ENCODE peak calls at places on chromosomes 4 and X, in four cellular contexts. One of them, this sample, is unnamed.

GRCh38 chr4:150960079-150960478 is 55.0 kb downstream of the LRBA start:
- DNase-seq in RWPE1: no peak
- DNase-seq in HCT116: no peak
- DNase-seq in ascending aorta: no peak
- DNase-seq in this sample: peak; percentile 42

GRCh38 chrX:96455078-96455477 is 229.6 kb upstream of the DIAPH2 start:
- DNase-seq in RWPE1: no peak
- DNase-seq in HCT116: no peak
- DNase-seq in ascending aorta: no peak
- DNase-seq in this sample: no peak

GRCh38 chrX:109862386-109862910 is 129.4 kb upstream of the ACSL4 start:
- DNase-seq in RWPE1: no peak
- DNase-seq in HCT116: no peak
- DNase-seq in ascending aorta: no peak
- DNase-seq in this sample: no peak

GRCh38 chr4:159698336-159698735 is 595.5 kb downstream of the RAPGEF2 start:
- DNase-seq in RWPE1: no peak
- DNase-seq in HCT116: no peak
- DNase-seq in ascending aorta: no peak
- DNase-seq in this sample: no peak

GRCh38 chr4:47482326-47482725 is 2.7 kb upstream of the ATP10D start:
- DNase-seq in RWPE1: peak; percentile 41
- DNase-seq in HCT116: no peak
- DNase-seq in ascending aorta: no peak
- DNase-seq in this sample: no peak

GRCh38 chrX:136259543-136259942 is 8.3 kb upstream of the MAP7D3 start:
- DNase-seq in RWPE1: no peak
- DNase-seq in HCT116: no peak
- DNase-seq in ascending aorta: no peak
- DNase-seq in this sample: no peak

GRCh38 chr4:123462007-123462406 is 65.4 kb downstream of the SPRY1 start:
- DNase-seq in RWPE1: no peak
- DNase-seq in HCT116: no peak
- DNase-seq in ascending aorta: no peak
- DNase-seq in this sample: no peak

GRCh38 chr4:41550308-41550707 is 12.4 kb downstream of the LIMCH1 start:
- DNase-seq in RWPE1: no peak
- DNase-seq in HCT116: no peak
- DNase-seq in ascending aorta: no peak
- DNase-seq in this sample: no peak

GRCh38 chrX:130055103-130055502 is 55.2 kb downstream of the ELF4 start:
- DNase-seq in RWPE1: no peak
- DNase-seq in HCT116: no peak
- DNase-seq in ascending aorta: peak; percentile 76
- DNase-seq in this sample: no peak

GRCh38 chr4:78732332-78733104 is 43.6 kb upstream of the BMP2K start:
- DNase-seq in RWPE1: no peak
- DNase-seq in HCT116: no peak
- DNase-seq in ascending aorta: no peak
- DNase-seq in this sample: no peak

GRCh38 chr4:166460769-166461550 is 587.9 kb downstream of the TLL1 start:
- DNase-seq in RWPE1: peak; percentile 45
- DNase-seq in HCT116: no peak
- DNase-seq in ascending aorta: no peak
- DNase-seq in this sample: no peak

GRCh38 chrX:68433155-68433980 is at the start of gene OPHN1:
- DNase-seq in RWPE1: peak; percentile 68
- DNase-seq in HCT116: peak; percentile 55
- DNase-seq in ascending aorta: peak; percentile 80
- DNase-seq in this sample: no peak

GRCh38 chr4:7771056-7771455 is 168.6 kb downstream of the AFAP1 start:
- DNase-seq in RWPE1: no peak
- DNase-seq in HCT116: no peak
- DNase-seq in ascending aorta: no peak
- DNase-seq in this sample: no peak

GRCh38 chr4:110184124-110184790 is 14.2 kb downstream of the ELOVL6 start:
- DNase-seq in RWPE1: no peak
- DNase-seq in HCT116: no peak
- DNase-seq in ascending aorta: no peak
- DNase-seq in this sample: no peak

GRCh38 chrX:43467608-43468234 is 188.4 kb upstream of the MAOA start:
- DNase-seq in RWPE1: no peak
- DNase-seq in HCT116: no peak
- DNase-seq in ascending aorta: no peak
- DNase-seq in this sample: no peak

GRCh38 chr4:99815597-99816011 is 1.0 kb upstream of the DAPP1 start:
- DNase-seq in RWPE1: peak; percentile 79
- DNase-seq in HCT116: peak; percentile 78
- DNase-seq in ascending aorta: no peak
- DNase-seq in this sample: no peak

GRCh38 chrX:320126-320783 is 1.7 kb upstream of the GTPBP6 start:
- DNase-seq in RWPE1: no peak
- DNase-seq in HCT116: no peak
- DNase-seq in ascending aorta: peak; percentile 67
- DNase-seq in this sample: no peak

GRCh38 chr4:97238956-97239698 is 904.1 kb downstream of the STPG2 start:
- DNase-seq in RWPE1: no peak
- DNase-seq in HCT116: no peak
- DNase-seq in ascending aorta: no peak
- DNase-seq in this sample: peak; percentile 4

GRCh38 chrX:1355800-1356148 is 19.2 kb downstream of the IL3RA start:
- DNase-seq in RWPE1: no peak
- DNase-seq in HCT116: no peak
- DNase-seq in ascending aorta: no peak
- DNase-seq in this sample: no peak

GRCh38 chr4:41258783-41259182 is 2.1 kb downstream of the UCHL1 start:
- DNase-seq in RWPE1: peak; percentile 42
- DNase-seq in HCT116: peak; percentile 56
- DNase-seq in ascending aorta: no peak
- DNase-seq in this sample: peak; percentile 61

GRCh38 chr4:106316773-106317409 is 541 bp downstream of the AIMP1 start:
- DNase-seq in RWPE1: no peak
- DNase-seq in HCT116: no peak
- DNase-seq in ascending aorta: no peak
- DNase-seq in this sample: no peak

GRCh38 chr4:6763330-6763851 is 19.1 kb upstream of the KIAA0232 start:
- DNase-seq in RWPE1: peak; percentile 89
- DNase-seq in HCT116: no peak
- DNase-seq in ascending aorta: peak; percentile 54
- DNase-seq in this sample: no peak

GRCh38 chr4:88320780-88321373 is 36.5 kb upstream of the PPM1K start:
- DNase-seq in RWPE1: no peak
- DNase-seq in HCT116: no peak
- DNase-seq in ascending aorta: no peak
- DNase-seq in this sample: no peak

GRCh38 chr4:154205471-154205870 is 286.1 kb downstream of the DCHS2 start:
- DNase-seq in RWPE1: no peak
- DNase-seq in HCT116: no peak
- DNase-seq in ascending aorta: no peak
- DNase-seq in this sample: no peak

GRCh38 chr4:110612631-110613269 is 10.1 kb downstream of the PITX2 start:
- DNase-seq in RWPE1: no peak
- DNase-seq in HCT116: no peak
- DNase-seq in ascending aorta: no peak
- DNase-seq in this sample: no peak

GRCh38 chr4:184416913-184417734 is 57.2 kb downstream of the IRF2 start:
- DNase-seq in RWPE1: no peak
- DNase-seq in HCT116: no peak
- DNase-seq in ascending aorta: no peak
- DNase-seq in this sample: no peak

GRCh38 chrX:88613338-88613737 is 133.7 kb upstream of the CPXCR1 start:
- DNase-seq in RWPE1: peak; percentile 13
- DNase-seq in HCT116: no peak
- DNase-seq in ascending aorta: no peak
- DNase-seq in this sample: no peak

GRCh38 chr4:24472514-24473308 is 111.6 kb downstream of the DHX15 start:
- DNase-seq in RWPE1: peak; percentile 69
- DNase-seq in HCT116: peak; percentile 50
- DNase-seq in ascending aorta: peak; percentile 88
- DNase-seq in this sample: peak; percentile 84

GRCh38 chrX:152632445-152633097 is 5.1 kb upstream of the GABRQ start:
- DNase-seq in RWPE1: peak; percentile 16
- DNase-seq in HCT116: peak; percentile 16
- DNase-seq in ascending aorta: peak; percentile 67
- DNase-seq in this sample: peak; percentile 55

GRCh38 chrX:129981752-129982299 is 609 bp upstream of the BCORL1 start:
- DNase-seq in RWPE1: no peak
- DNase-seq in HCT116: no peak
- DNase-seq in ascending aorta: peak; percentile 63
- DNase-seq in this sample: no peak

GRCh38 chr4:2484993-2485392 is 16.1 kb downstream of the RNF4 start:
- DNase-seq in RWPE1: no peak
- DNase-seq in HCT116: no peak
- DNase-seq in ascending aorta: peak; percentile 84
- DNase-seq in this sample: no peak

GRCh38 chr4:122602277-122603142 is 18.4 kb downstream of the IL21 start:
- DNase-seq in RWPE1: peak; percentile 45
- DNase-seq in HCT116: peak; percentile 49
- DNase-seq in ascending aorta: no peak
- DNase-seq in this sample: no peak

GRCh38 chrX:95076449-95076848 is 1402.4 kb downstream of the FAM133A start:
- DNase-seq in RWPE1: no peak
- DNase-seq in HCT116: no peak
- DNase-seq in ascending aorta: no peak
- DNase-seq in this sample: peak; percentile 47

GRCh38 chr4:94939791-94940530 is 182.2 kb downstream of the BMPR1B start:
- DNase-seq in RWPE1: peak; percentile 44
- DNase-seq in HCT116: no peak
- DNase-seq in ascending aorta: no peak
- DNase-seq in this sample: no peak

GRCh38 chr4:38989487-38989886 is 42.7 kb downstream of the TMEM156 start:
- DNase-seq in RWPE1: no peak
- DNase-seq in HCT116: no peak
- DNase-seq in ascending aorta: no peak
- DNase-seq in this sample: no peak

GRCh38 chr4:187602339-187603092 is 393.1 kb upstream of the ZFP42 start:
- DNase-seq in RWPE1: peak; percentile 20
- DNase-seq in HCT116: no peak
- DNase-seq in ascending aorta: no peak
- DNase-seq in this sample: no peak

GRCh38 chrX:65894138-65894537 is 145.7 kb downstream of the VSIG4 start:
- DNase-seq in RWPE1: no peak
- DNase-seq in HCT116: no peak
- DNase-seq in ascending aorta: no peak
- DNase-seq in this sample: no peak

GRCh38 chrX:103608305-103608963 is 671 bp downstream of the TCEAL3 start:
- DNase-seq in RWPE1: no peak
- DNase-seq in HCT116: no peak
- DNase-seq in ascending aorta: no peak
- DNase-seq in this sample: no peak

DNA sequence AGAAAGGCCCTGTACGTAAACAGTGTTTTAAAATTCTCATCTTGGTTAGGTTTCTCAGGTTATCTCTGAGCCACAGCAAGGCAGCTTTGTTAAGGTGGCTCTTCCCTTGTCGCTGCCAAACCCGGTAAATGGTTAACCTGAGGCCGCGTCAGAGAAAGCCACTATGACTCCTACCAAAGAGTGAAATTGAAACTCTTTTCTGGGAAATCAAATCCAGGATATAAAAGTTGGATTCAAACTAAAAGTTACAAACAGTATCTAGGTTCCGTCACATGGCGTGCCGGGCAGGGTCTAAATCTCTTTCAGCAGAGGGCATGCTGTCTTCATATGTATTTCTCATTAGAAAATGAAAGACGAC is 433 bp downstream of the MMAA start:
- DNase-seq in RWPE1: peak; percentile 23
- DNase-seq in HCT116: peak; percentile 28
- DNase-seq in ascending aorta: peak; percentile 66
- DNase-seq in this sample: peak; percentile 19
- TF ChIP-seq CTCF in RWPE1: peak; percentile 39
- TF ChIP-seq CTCF in HCT116: no peak
- TF ChIP-seq CTCF in ascending aorta: no peak
- TF ChIP-seq CTCF in this sample: no peak

GRCh38 chrX:40853004-40853815 is 117.9 kb upstream of the MED14 start:
- DNase-seq in RWPE1: no peak
- DNase-seq in HCT116: no peak
- DNase-seq in ascending aorta: no peak
- DNase-seq in this sample: no peak
- TF ChIP-seq CTCF in RWPE1: no peak
- TF ChIP-seq CTCF in HCT116: no peak
- TF ChIP-seq CTCF in ascending aorta: no peak
- TF ChIP-seq CTCF in this sample: no peak

DNA sequence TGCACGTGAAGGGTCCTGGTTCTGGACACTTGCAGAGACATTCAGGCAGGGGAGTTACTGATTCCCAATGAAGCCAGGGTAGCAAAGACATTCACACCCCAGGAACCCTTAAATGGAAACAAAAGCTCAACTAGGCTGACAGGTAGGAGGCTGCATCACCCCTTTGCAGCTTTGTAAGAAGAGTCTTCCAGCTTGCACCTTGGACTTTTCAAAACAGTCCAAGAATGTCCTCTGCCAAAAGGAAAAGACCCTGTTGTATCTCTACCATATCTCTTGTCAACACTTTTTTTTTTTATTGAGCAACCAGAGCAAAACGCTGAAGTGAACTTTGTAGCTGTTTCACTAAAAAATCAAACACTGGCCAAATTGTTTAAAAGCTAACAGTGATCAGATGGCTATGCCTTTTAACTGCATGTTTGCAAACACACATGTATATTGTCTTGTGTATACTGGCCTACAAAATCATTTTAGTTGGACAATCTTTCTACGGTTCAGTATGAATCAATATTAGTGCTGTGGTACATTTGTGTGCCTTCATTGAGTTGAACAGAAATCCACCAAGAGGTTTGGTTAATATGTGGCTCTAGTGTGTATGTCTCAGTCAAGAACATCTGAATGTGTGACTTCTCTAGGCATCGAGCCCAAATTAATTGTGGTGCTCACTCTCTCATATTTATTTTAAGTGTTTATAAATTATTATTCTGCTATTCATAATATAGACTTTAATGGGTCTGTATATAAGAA is 18.5 kb upstream of the WWC2 start:
- DNase-seq in RWPE1: no peak
- DNase-seq in HCT116: no peak
- DNase-seq in ascending aorta: no peak
- DNase-seq in this sample: no peak
- TF ChIP-seq CTCF in RWPE1: no peak
- TF ChIP-seq CTCF in HCT116: no peak
- TF ChIP-seq CTCF in ascending aorta: no peak
- TF ChIP-seq CTCF in this sample: no peak

GRCh38 chr4:111631157-111631999 is 513.9 kb upstream of the FAM241A start:
- DNase-seq in RWPE1: no peak
- DNase-seq in HCT116: peak; percentile 12
- DNase-seq in ascending aorta: no peak
- DNase-seq in this sample: no peak
- TF ChIP-seq CTCF in RWPE1: peak; percentile 22
- TF ChIP-seq CTCF in HCT116: peak; percentile 67
- TF ChIP-seq CTCF in ascending aorta: peak; percentile 12
- TF ChIP-seq CTCF in this sample: peak; percentile 64

This sample was measured in BE2C.